ENCODE peak calls at places on chromosomes 13 and 19, in eight cellular contexts. C is left ventricle myocardium inferior; Z is adrenal gland; X is substantia nigra; J is fibroblast of lung; B is H9; V is CD8-positive, alpha-beta memory T cell; F is epithelial cell of prostate. M is an unnamed sample.

GRCh38 chr13:54226866-54227265 is 1198.3 kb downstream of the OLFM4 start:
- DNase-seq in C (no peak), Z (no peak), X (no peak), J (no peak), B (no peak), V (no peak), F (no peak), M (no peak)

GRCh38 chr19:55253842-55254624 is 4.8 kb downstream of the PPP6R1 start:
- DNase-seq in C (no peak), Z (no peak), X (no peak), J (no peak), B (no peak), V (peak; percentile 53), F (no peak), M (no peak)

GRCh38 chr19:48630289-48631036 is 6.7 kb downstream of the DBP start:
- DNase-seq in C (peak; percentile 86), Z (peak; percentile 96), X (peak; percentile 19), J (peak; percentile 68), B (peak; percentile 79), V (no peak), F (no peak), M (peak; percentile 69)

GRCh38 chr13:100230813-100231575 is 142.1 kb downstream of the PCCA start:
- DNase-seq in C (no peak), Z (no peak), X (no peak), J (no peak), B (no peak), V (no peak), F (no peak), M (peak; percentile 27)

GRCh38 chr19:52138614-52139290 is 986 bp downstream of the ZNF616 start:
- DNase-seq in C (no peak), Z (peak; percentile 34), X (no peak), J (no peak), B (peak; percentile 69), V (no peak), F (no peak), M (peak; percentile 34)

GRCh38 chr13:49627831-49628652 is at the start of gene ARL11:
- DNase-seq in C (peak; percentile 64), Z (peak; percentile 52), X (no peak), J (no peak), B (peak; percentile 92), V (no peak), F (no peak), M (peak; percentile 79)

GRCh38 chr19:47109541-47110375 is 3.8 kb downstream of the ZC3H4 start:
- DNase-seq in C (no peak), Z (no peak), X (no peak), J (peak; percentile 61), B (no peak), V (no peak), F (no peak), M (peak; percentile 58)

GRCh38 chr13:100707818-100708740 is 33.5 kb upstream of the TMTC4 start:
- DNase-seq in C (no peak), Z (no peak), X (no peak), J (no peak), B (no peak), V (no peak), F (no peak), M (no peak)

GRCh38 chr19:49712397-49712859 is 21.5 kb downstream of the CPT1C start:
- DNase-seq in C (peak; percentile 57), Z (no peak), X (no peak), J (peak; percentile 61), B (peak; percentile 96), V (no peak), F (no peak), M (peak; percentile 65)

GRCh38 chr13:23707674-23708073 is 137.5 kb downstream of the TNFRSF19 start:
- DNase-seq in C (no peak), Z (no peak), X (no peak), J (peak; percentile 52), B (no peak), V (no peak), F (no peak), M (no peak)

GRCh38 chr13:95075506-95075905 is 225.7 kb downstream of the ABCC4 start:
- DNase-seq in C (no peak), Z (no peak), X (no peak), J (no peak), B (no peak), V (no peak), F (no peak), M (no peak)

GRCh38 chr19:1076951-1077350 is 10.0 kb downstream of the ARHGAP45 start:
- DNase-seq in C (peak; percentile 67), Z (peak; percentile 60), X (no peak), J (no peak), B (no peak), V (peak; percentile 89), F (peak; percentile 39), M (peak; percentile 75)

GRCh38 chr13:99955107-99955746 is 16.3 kb downstream of the ZIC5 start:
- DNase-seq in C (no peak), Z (no peak), X (no peak), J (no peak), B (peak; percentile 36), V (no peak), F (no peak), M (no peak)

GRCh38 chr13:44397766-44398223 is 24.2 kb downstream of the SERP2 start:
- DNase-seq in C (no peak), Z (no peak), X (no peak), J (no peak), B (no peak), V (no peak), F (no peak), M (no peak)

GRCh38 chr19:41476583-41476982 is 33.6 kb downstream of the ERICH4 start:
- DNase-seq in C (no peak), Z (no peak), X (no peak), J (no peak), B (no peak), V (no peak), F (no peak), M (no peak)
- H3K27ac ChIP-seq in C (no peak overlapping the region), Z (no peak overlapping the region), X (no peak overlapping the region), J (no peak overlapping the region), B (no peak overlapping the region), V (no peak overlapping the region), F (no peak overlapping the region), M (no peak overlapping the region)

GRCh38 chr13:29754486-29754806 is 96.0 kb downstream of the UBL3 start:
- DNase-seq in C (no peak), Z (peak; percentile 19), X (no peak), J (peak; percentile 33), B (peak; percentile 69), V (no peak), F (no peak), M (no peak)

GRCh38 chr13:29760561-29760960 is 89.9 kb downstream of the UBL3 start:
- DNase-seq in C (no peak), Z (no peak), X (no peak), J (no peak), B (no peak), V (no peak), F (no peak), M (no peak)

GRCh38 chr13:29758591-29759114 is 91.8 kb downstream of the UBL3 start:
- DNase-seq in C (no peak), Z (peak; percentile 30), X (no peak), J (no peak), B (no peak), V (peak; percentile 30), F (no peak), M (peak; percentile 26)

GRCh38 chr13:29753593-29754485 is 96.6 kb downstream of the UBL3 start:
- DNase-seq in C (no peak), Z (no peak), X (no peak), J (no peak), B (no peak), V (no peak), F (no peak), M (no peak)

DNA sequence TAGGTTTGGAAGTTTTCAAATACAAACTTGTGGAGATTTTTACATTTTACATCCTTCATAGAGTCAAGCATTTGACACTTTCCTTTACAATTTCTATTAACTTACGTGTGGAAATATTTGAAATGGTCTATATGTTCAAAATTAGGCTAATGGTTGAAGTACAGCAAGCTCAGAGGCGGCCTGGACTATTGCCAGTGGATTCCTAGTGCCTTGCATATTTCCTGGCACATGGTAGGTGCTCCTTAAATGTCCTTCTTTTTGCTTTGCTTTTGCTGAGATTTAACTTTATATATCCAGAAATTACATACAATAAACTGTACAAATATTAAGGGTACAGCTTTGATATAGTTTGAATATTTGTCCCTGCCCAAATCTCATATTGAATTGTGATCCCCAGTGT is 93.9 kb downstream of the UBL3 start:
- DNase-seq in C (no peak), Z (no peak), X (no peak), J (peak; percentile 28), B (no peak), V (no peak), F (no peak), M (no peak)
- H3K27ac ChIP-seq in C (no peak overlapping the region), Z (no peak overlapping the region), X (no peak overlapping the region), J (no peak overlapping the region), B (no peak overlapping the region), V (no peak overlapping the region), F (no peak overlapping the region), M (no peak overlapping the region)

GRCh38 chr19:31257025-31257424 is 92.2 kb downstream of the TSHZ3 start:
- DNase-seq in C (no peak), Z (no peak), X (no peak), J (no peak), B (no peak), V (no peak), F (no peak), M (no peak)

GRCh38 chr19:31255174-31255862 is 93.9 kb downstream of the TSHZ3 start:
- DNase-seq in C (no peak), Z (no peak), X (no peak), J (no peak), B (no peak), V (no peak), F (no peak), M (no peak)

GRCh38 chr19:31254611-31255010 is 94.6 kb downstream of the TSHZ3 start:
- DNase-seq in C (no peak), Z (no peak), X (no peak), J (no peak), B (no peak), V (no peak), F (no peak), M (no peak)

GRCh38 chr19:31256601-31256990 is 92.6 kb downstream of the TSHZ3 start:
- DNase-seq in C (no peak), Z (no peak), X (no peak), J (no peak), B (no peak), V (no peak), F (no peak), M (no peak)

DNA sequence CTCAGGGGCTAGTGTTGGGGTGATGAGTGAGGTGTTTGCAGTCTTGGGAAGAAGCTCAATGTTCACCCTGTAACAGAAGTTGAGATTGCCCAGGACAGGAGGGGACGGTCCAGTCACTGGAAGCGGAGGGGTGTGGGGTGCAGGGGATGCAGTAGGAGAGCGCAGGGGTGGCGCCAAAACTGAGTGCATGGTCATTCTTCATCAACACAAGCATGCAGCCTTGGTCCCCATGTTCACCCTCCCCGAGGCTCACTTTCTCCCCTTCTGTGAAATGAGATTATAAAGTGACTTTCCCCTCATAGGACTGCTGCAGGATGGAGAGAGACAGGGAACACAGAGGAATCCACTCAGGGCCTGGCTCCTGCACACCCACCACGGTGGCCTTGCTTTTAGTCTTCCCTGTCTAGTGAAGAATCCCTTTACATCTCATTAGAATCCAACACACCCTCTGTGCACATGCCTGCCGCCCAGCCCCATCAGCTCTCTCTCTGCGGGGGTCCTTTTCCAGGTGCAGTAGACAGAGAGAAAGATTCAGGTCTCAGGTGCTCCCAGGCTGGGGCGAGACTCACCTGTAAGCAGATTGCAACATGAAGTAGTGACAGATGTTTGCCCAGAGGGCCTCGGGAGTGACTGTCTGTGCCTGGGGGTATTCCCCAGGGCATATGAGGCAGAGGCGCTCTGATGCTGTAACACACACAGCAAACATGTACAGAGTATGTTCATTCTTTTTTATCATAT is 93.2 kb downstream of the TSHZ3 start:
- DNase-seq in C (no peak), Z (no peak), X (no peak), J (no peak), B (no peak), V (no peak), F (no peak), M (no peak)
- H3K27ac ChIP-seq in C (no peak overlapping the region), Z (no peak overlapping the region), X (no peak overlapping the region), J (no peak overlapping the region), B (no peak overlapping the region), V (no peak overlapping the region), F (no peak overlapping the region), M (no peak overlapping the region)

GRCh38 chr19:5805465-5806132 is 732 bp downstream of the NRTN start:
- DNase-seq in C (peak; percentile 61), Z (peak; percentile 86), X (no peak), J (peak; percentile 23), B (peak; percentile 90), V (peak; percentile 38), F (no peak), M (peak; percentile 79)
- H3K27ac ChIP-seq in C (peak overlapping the region; percentile 84), Z (no peak overlapping the region), X (no peak overlapping the region), J (no peak overlapping the region), B (no peak overlapping the region), V (no peak overlapping the region), F (no peak overlapping the region), M (no peak overlapping the region)

M was measured in colonic mucosa.